ENCODE peak calls at places on chromosomes 3 and 15, in ten cellular contexts. K, A, S, T, L, V, X, B, Q and G are unnamed samples.

GRCh38 chr3:193851416-193851815 is 258.4 kb downstream of the OPA1 start:
- DNase-seq in K (no peak), A (no peak), S (no peak), T (no peak), L (no peak), V (no peak), X (no peak), B (no peak), Q (no peak), G (no peak)

GRCh38 chr15:41283653-41284424 is 48.6 kb downstream of the OIP5 start:
- DNase-seq in K (peak), A (peak), S (peak), T (peak), L (peak), V (peak), X (peak), B (peak), Q (peak), G (peak)

GRCh38 chr3:72185549-72186484 is 400.9 kb upstream of the PROK2 start:
- DNase-seq in K (peak), A (no peak), S (peak), T (no peak), L (no peak), V (peak), X (peak), B (no peak), Q (no peak), G (no peak)

GRCh38 chr3:197302696-197303341 is 4.4 kb upstream of the DLG1 start:
- DNase-seq in K (no peak), A (no peak), S (peak), T (no peak), L (no peak), V (peak), X (no peak), B (no peak), Q (no peak), G (no peak)

GRCh38 chr15:65660927-65661326 is 39.2 kb downstream of the SLC24A1 start:
- DNase-seq in K (peak), A (no peak), S (no peak), T (no peak), L (no peak), V (peak), X (no peak), B (no peak), Q (no peak), G (no peak)

GRCh38 chr3:7382293-7383033 is 521.5 kb downstream of the GRM7 start:
- DNase-seq in K (peak), A (no peak), S (no peak), T (no peak), L (no peak), V (no peak), X (no peak), B (no peak), Q (no peak), G (no peak)

GRCh38 chr3:97910931-97911351 is 61.3 kb downstream of the RIOX2 start:
- DNase-seq in K (no peak), A (no peak), S (no peak), T (no peak), L (peak), V (no peak), X (no peak), B (no peak), Q (no peak), G (no peak)

GRCh38 chr15:63402498-63403253 is 21.0 kb upstream of the CA12 start:
- DNase-seq in K (peak), A (no peak), S (peak), T (no peak), L (no peak), V (peak), X (peak), B (no peak), Q (peak), G (no peak)

GRCh38 chr3:152717252-152717651 is 117.7 kb upstream of the P2RY1 start:
- DNase-seq in K (no peak), A (no peak), S (no peak), T (no peak), L (no peak), V (no peak), X (no peak), B (no peak), Q (no peak), G (no peak)

GRCh38 chr15:93200448-93201226 is 111.6 kb upstream of the RGMA start:
- DNase-seq in K (no peak), A (no peak), S (no peak), T (no peak), L (no peak), V (no peak), X (no peak), B (no peak), Q (no peak), G (no peak)

GRCh38 chr15:83512459-83512858 is 65.3 kb downstream of the SH3GL3 start:
- DNase-seq in K (no peak), A (no peak), S (no peak), T (no peak), L (no peak), V (no peak), X (no peak), B (no peak), Q (no peak), G (no peak)

GRCh38 chr3:178022599-178022998 is 513.6 kb upstream of the KCNMB2 start:
- DNase-seq in K (no peak), A (no peak), S (peak), T (no peak), L (no peak), V (no peak), X (no peak), B (no peak), Q (no peak), G (no peak)

GRCh38 chr15:81410318-81410753 is 36.3 kb upstream of the TMC3 start:
- DNase-seq in K (peak), A (no peak), S (peak), T (no peak), L (no peak), V (peak), X (peak), B (peak), Q (peak), G (no peak)

GRCh38 chr3:187832202-187832601 is 86.9 kb upstream of the BCL6 start:
- DNase-seq in K (no peak), A (no peak), S (no peak), T (no peak), L (no peak), V (no peak), X (peak), B (no peak), Q (no peak), G (no peak)

GRCh38 chr15:60797444-60798040 is 318.6 kb upstream of the ICE2 start:
- DNase-seq in K (no peak), A (no peak), S (no peak), T (no peak), L (no peak), V (peak), X (no peak), B (no peak), Q (no peak), G (no peak)

GRCh38 chr3:127233371-127233770 is 40.4 kb downstream of the PRR23E start:
- DNase-seq in K (peak), A (no peak), S (no peak), T (no peak), L (no peak), V (no peak), X (peak), B (no peak), Q (peak), G (no peak)

GRCh38 chr15:72182244-72182643 is 15.3 kb downstream of the GRAMD2A start:
- DNase-seq in K (no peak), A (no peak), S (no peak), T (no peak), L (no peak), V (no peak), X (no peak), B (no peak), Q (no peak), G (no peak)

GRCh38 chr3:43071313-43071893 is 34.5 kb downstream of the POMGNT2 start:
- DNase-seq in K (no peak), A (no peak), S (no peak), T (no peak), L (no peak), V (no peak), X (peak), B (no peak), Q (no peak), G (no peak)

GRCh38 chr3:138949445-138950005 is 2.5 kb downstream of the FOXL2NB start:
- DNase-seq in K (no peak), A (no peak), S (peak), T (no peak), L (no peak), V (no peak), X (no peak), B (no peak), Q (no peak), G (no peak)

GRCh38 chr15:34348735-34349300 is 5.7 kb downstream of the NUTM1 start:
- DNase-seq in K (no peak), A (no peak), S (no peak), T (no peak), L (no peak), V (no peak), X (no peak), B (no peak), Q (no peak), G (no peak)